ENCODE peak calls at places on chromosomes 13 and 19, in eight cellular contexts. I is aorta; C is effector memory CD4-positive, alpha-beta T cell; K is lower lobe of right lung; W is ascending aorta; E is GM23338; X is tibial artery; F is lung. T is an unnamed sample.

GRCh38 chr19:2575734-2576481 is 100.0 kb downstream of the GADD45B start:
- DNase-seq in X (peak; percentile 95), I (peak; percentile 91), C (no peak), W (peak; percentile 94), F (no peak), E (no peak), K (no peak), T (peak; percentile 88)

GRCh38 chr19:54133312-54133956 is 4.1 kb upstream of the CNOT3 start:
- DNase-seq in F (peak; percentile 70), C (no peak), E (peak; percentile 56), W (no peak), I (no peak), X (no peak), K (no peak), T (no peak)

GRCh38 chr13:45847554-45848224 is 3.9 kb downstream of the SIAH3 start:
- DNase-seq in W (no peak), X (peak; percentile 36), K (no peak), F (no peak), C (peak; percentile 17), I (peak; percentile 83), E (no peak), T (peak; percentile 11)

GRCh38 chr19:19067276-19068072 is 3.7 kb downstream of the SLC25A42 start:
- DNase-seq in X (peak; percentile 51), E (no peak), I (no peak), K (no peak), C (no peak), W (no peak), F (no peak), T (no peak)

GRCh38 chr13:30847697-30848307 is 58.3 kb upstream of the MEDAG start:
- DNase-seq in I (peak; percentile 71), F (no peak), X (peak; percentile 71), K (no peak), C (no peak), E (no peak), W (peak; percentile 90), T (peak; percentile 85)

GRCh38 chr19:35055715-35056179 is 14.2 kb downstream of the HPN start:
- DNase-seq in C (no peak), I (no peak), E (peak; percentile 90), W (no peak), X (no peak), K (peak; percentile 26), F (no peak), T (no peak)

GRCh38 chr13:59458908-59459579 is 704.7 kb downstream of the DIAPH3 start:
- DNase-seq in I (no peak), E (peak; percentile 31), X (no peak), C (no peak), K (no peak), W (no peak), F (no peak), T (no peak)

GRCh38 chr19:55467236-55468053 is 2.9 kb upstream of the C19orf85 start:
- DNase-seq in K (peak; percentile 79), I (peak; percentile 82), F (peak; percentile 63), W (peak; percentile 85), E (peak; percentile 80), C (no peak), X (peak; percentile 69), T (peak; percentile 44)

GRCh38 chr19:17766543-17767131 is 15.4 kb downstream of the FCHO1 start:
- DNase-seq in F (peak; percentile 83), K (peak; percentile 90), E (peak; percentile 95), C (no peak), W (peak; percentile 86), X (peak; percentile 70), I (peak; percentile 88), T (peak; percentile 87)

DNA sequence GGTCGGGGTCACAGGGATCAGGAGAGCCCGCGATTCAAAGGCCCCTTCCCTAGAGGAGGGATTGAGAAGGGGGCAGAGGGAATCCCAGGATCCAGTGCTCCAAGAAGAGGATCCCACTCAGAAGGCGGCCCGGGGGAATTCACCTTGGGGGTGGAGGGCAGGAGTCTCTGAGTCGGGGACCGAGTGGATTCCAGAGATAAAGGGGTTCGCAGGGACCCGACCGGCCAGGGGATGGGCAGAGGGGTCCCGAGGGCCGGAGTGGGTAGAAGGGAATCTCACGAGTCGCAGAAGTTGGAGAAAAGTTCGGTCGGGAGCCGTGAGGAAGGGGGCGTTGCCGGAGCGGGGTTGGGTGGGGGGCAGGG is 261 bp downstream of the PRKD2 start:
- DNase-seq in E (peak; percentile 44), F (no peak), K (no peak), W (no peak), C (no peak), X (no peak), I (no peak), T (no peak)
- H3K27ac ChIP-seq in E (peak overlapping the region; percentile 92), F (peak overlapping the region; percentile 81), K (peak overlapping the region; percentile 89), W (peak overlapping the region; percentile 87), C (peak overlapping the region; percentile 89), X (peak overlapping the region; percentile 87), I (no peak overlapping the region), T (peak overlapping the region; percentile 5)

GRCh38 chr13:106491463-106491862 is 44.0 kb downstream of the EFNB2 start:
- DNase-seq in X (no peak), E (no peak), F (no peak), W (no peak), K (no peak), C (no peak), I (no peak), T (no peak)
- H3K36me3 ChIP-seq in X (peaks cover 24% of the 10 kb centered on the region), E (no peaks in the 10 kb centered on the region), F (no peaks in the 10 kb centered on the region), W (no peaks in the 10 kb centered on the region), K (peaks cover 30% of the 10 kb centered on the region), C (no peaks in the 10 kb centered on the region), I (no peaks in the 10 kb centered on the region), T (peaks cover 14% of the 10 kb centered on the region)

GRCh38 chr19:49315111-49315510 is 9.9 kb downstream of the SLC6A16 start:
- DNase-seq in F (peak; percentile 5), K (no peak), I (no peak), E (no peak), C (no peak), W (no peak), X (no peak), T (no peak)
- H3K27ac ChIP-seq in F (no peak overlapping the region), K (no peak overlapping the region), I (no peak overlapping the region), E (no peak overlapping the region), C (no peak overlapping the region), W (no peak overlapping the region), X (no peak overlapping the region), T (no peak overlapping the region)

DNA sequence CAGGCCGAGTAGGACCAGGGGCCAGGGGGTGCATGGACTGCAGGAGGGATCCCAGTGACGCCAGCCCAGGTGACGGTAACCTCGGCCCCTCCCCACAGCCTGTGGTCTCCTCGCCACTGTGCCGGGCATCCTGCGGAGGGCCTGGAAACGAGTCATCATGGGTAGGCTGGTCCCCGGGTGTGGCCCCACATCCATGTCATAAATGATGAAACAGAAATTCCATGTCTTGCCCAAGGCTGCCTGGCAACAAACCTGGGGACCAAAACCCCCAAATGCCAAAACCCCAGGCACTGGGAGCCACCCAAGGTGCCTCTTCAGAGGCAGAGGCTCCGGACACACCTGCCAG is 20.9 kb downstream of the MAP2K2 start:
- DNase-seq in F (no peak), C (no peak), W (no peak), I (peak; percentile 48), X (no peak), K (no peak), E (no peak), T (no peak)
- H3K36me3 ChIP-seq in F (peaks cover 4% of the 10 kb centered on the region), C (peaks cover 28% of the 10 kb centered on the region), W (peaks cover 53% of the 10 kb centered on the region), I (no peaks in the 10 kb centered on the region), X (peaks cover 97% of the 10 kb centered on the region), K (peaks cover 88% of the 10 kb centered on the region), E (peaks cover 7% of the 10 kb centered on the region), T (peaks cover 88% of the 10 kb centered on the region)

GRCh38 chr13:51956717-51957116 is 54.5 kb downstream of the ATP7B start:
- DNase-seq in I (no peak), X (no peak), W (no peak), E (no peak), K (no peak), C (no peak), F (no peak), T (no peak)
- H3K27ac ChIP-seq in I (no peak overlapping the region), X (no peak overlapping the region), W (no peak overlapping the region), E (no peak overlapping the region), K (no peak overlapping the region), C (no peak overlapping the region), F (no peak overlapping the region), T (no peak overlapping the region)

DNA sequence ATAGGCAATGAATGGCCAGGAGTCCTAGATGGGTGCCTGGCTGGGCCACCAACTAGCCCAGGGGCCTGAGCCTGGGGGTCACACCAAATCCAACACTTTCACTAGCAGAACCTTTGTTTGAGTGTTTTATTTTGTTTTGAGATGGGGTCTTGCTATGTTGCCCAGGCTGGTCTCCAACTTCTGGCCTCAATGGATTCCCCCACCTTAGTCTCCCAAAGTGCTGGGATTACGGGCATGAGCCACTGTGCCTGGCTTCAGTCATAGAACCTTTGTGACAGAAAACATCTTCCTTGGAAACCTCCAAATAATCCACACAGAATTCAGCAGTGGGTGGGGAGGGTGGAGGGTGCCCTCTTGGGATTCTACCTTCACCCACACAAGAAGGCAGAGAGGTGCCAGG is 6.1 kb downstream of the PRKACA start:
- DNase-seq in X (no peak), E (no peak), F (no peak), K (no peak), C (no peak), I (no peak), W (no peak), T (no peak)
- H3K36me3 ChIP-seq in X (peaks cover 12% of the 10 kb centered on the region), E (no peaks in the 10 kb centered on the region), F (no peaks in the 10 kb centered on the region), K (peaks cover 22% of the 10 kb centered on the region), C (peaks cover 3% of the 10 kb centered on the region), I (no peaks in the 10 kb centered on the region), W (peaks cover 4% of the 10 kb centered on the region), T (peaks cover 7% of the 10 kb centered on the region)

GRCh38 chr19:16462757-16463250 is 9.0 kb downstream of the EPS15L1 start:
- DNase-seq in C (no peak), K (no peak), W (no peak), E (no peak), F (no peak), I (no peak), X (no peak), T (no peak)

GRCh38 chr19:16459680-16460079 is 12.1 kb downstream of the EPS15L1 start:
- DNase-seq in X (no peak), I (no peak), W (no peak), K (no peak), C (no peak), F (no peak), E (no peak), T (no peak)

GRCh38 chr19:16460454-16460853 is 11.3 kb downstream of the EPS15L1 start:
- DNase-seq in I (no peak), K (no peak), X (no peak), C (no peak), E (no peak), F (no peak), W (no peak), T (no peak)

GRCh38 chr19:16463341-16463990 is 8.3 kb downstream of the EPS15L1 start:
- DNase-seq in W (no peak), I (no peak), C (no peak), F (no peak), X (no peak), E (no peak), K (no peak), T (no peak)

DNA sequence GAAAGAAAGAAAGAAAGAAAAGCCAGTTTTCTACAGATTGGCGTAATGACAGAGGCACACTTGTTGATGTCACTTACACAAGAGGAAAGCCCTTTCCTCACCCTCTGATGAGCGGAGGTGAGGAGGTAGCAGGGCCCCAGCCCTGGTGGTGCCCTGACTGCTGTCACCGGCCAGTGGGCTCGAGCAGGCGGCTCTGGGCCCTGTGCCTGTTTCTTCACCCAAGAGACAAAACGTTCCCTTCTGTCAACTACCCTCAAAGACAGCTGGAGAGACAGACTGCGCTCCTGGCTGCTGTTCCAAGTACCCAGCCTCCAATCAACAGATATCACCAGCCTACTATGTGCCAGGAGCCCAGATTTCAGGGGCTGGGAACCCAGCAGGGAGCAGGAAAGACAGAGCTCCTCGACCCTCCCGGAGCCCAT is 10.1 kb downstream of the EPS15L1 start:
- DNase-seq in I (no peak), F (no peak), X (no peak), K (no peak), C (no peak), W (no peak), E (no peak), T (no peak)
- H3K27ac ChIP-seq in I (no peak overlapping the region), F (no peak overlapping the region), X (no peak overlapping the region), K (no peak overlapping the region), C (no peak overlapping the region), W (no peak overlapping the region), E (peak overlapping the region; percentile 66), T (no peak overlapping the region)